ENCODE peak calls at places on chromosomes 5 and 9, in four cellular contexts. One of them, this sample, is unnamed.

GRCh38 chr5:62582198-62582597 is 3.6 kb downstream of the LRRC70 start:
- DNase-seq in NCI-H1105 treated with DMSO at 0.1 percent for 48 hours: no peak
- DNase-seq in activated T-cell treated with anti-CD3 and anti-CD28 coated beads for 48 hours: no peak
- DNase-seq in Peyer's patch: no peak
- DNase-seq in this sample: no peak

GRCh38 chr9:89536618-89537017 is 38.7 kb upstream of the SEMA4D start:
- DNase-seq in NCI-H1105 treated with DMSO at 0.1 percent for 48 hours: no peak
- DNase-seq in activated T-cell treated with anti-CD3 and anti-CD28 coated beads for 48 hours: no peak
- DNase-seq in Peyer's patch: no peak
- DNase-seq in this sample: no peak

GRCh38 chr5:81826128-81826527 is 75.2 kb upstream of the SSBP2 start:
- DNase-seq in NCI-H1105 treated with DMSO at 0.1 percent for 48 hours: no peak
- DNase-seq in activated T-cell treated with anti-CD3 and anti-CD28 coated beads for 48 hours: no peak
- DNase-seq in Peyer's patch: no peak
- DNase-seq in this sample: no peak

GRCh38 chr5:535781-536698 is 11.8 kb upstream of the SLC9A3 start:
- DNase-seq in NCI-H1105 treated with DMSO at 0.1 percent for 48 hours: no peak
- DNase-seq in activated T-cell treated with anti-CD3 and anti-CD28 coated beads for 48 hours: no peak
- DNase-seq in Peyer's patch: no peak
- DNase-seq in this sample: no peak

GRCh38 chr9:27368317-27368985 is 71.5 kb upstream of the EQTN start:
- DNase-seq in NCI-H1105 treated with DMSO at 0.1 percent for 48 hours: no peak
- DNase-seq in activated T-cell treated with anti-CD3 and anti-CD28 coated beads for 48 hours: no peak
- DNase-seq in Peyer's patch: no peak
- DNase-seq in this sample: no peak

GRCh38 chr9:84076359-84076758 is 95.8 kb downstream of the RMI1 start:
- DNase-seq in NCI-H1105 treated with DMSO at 0.1 percent for 48 hours: no peak
- DNase-seq in activated T-cell treated with anti-CD3 and anti-CD28 coated beads for 48 hours: no peak
- DNase-seq in Peyer's patch: peak; percentile 49
- DNase-seq in this sample: no peak

GRCh38 chr9:116193636-116194035 is 40.0 kb downstream of the PAPPA start:
- DNase-seq in NCI-H1105 treated with DMSO at 0.1 percent for 48 hours: no peak
- DNase-seq in activated T-cell treated with anti-CD3 and anti-CD28 coated beads for 48 hours: no peak
- DNase-seq in Peyer's patch: no peak
- DNase-seq in this sample: no peak

GRCh38 chr9:79215819-79216218 is 355.9 kb upstream of the TLE4 start:
- DNase-seq in NCI-H1105 treated with DMSO at 0.1 percent for 48 hours: no peak
- DNase-seq in activated T-cell treated with anti-CD3 and anti-CD28 coated beads for 48 hours: no peak
- DNase-seq in Peyer's patch: no peak
- DNase-seq in this sample: no peak

GRCh38 chr5:96868603-96869371 is 7.5 kb upstream of the ERAP2 start:
- DNase-seq in NCI-H1105 treated with DMSO at 0.1 percent for 48 hours: peak; percentile 38
- DNase-seq in activated T-cell treated with anti-CD3 and anti-CD28 coated beads for 48 hours: no peak
- DNase-seq in Peyer's patch: no peak
- DNase-seq in this sample: peak; percentile 83

GRCh38 chr5:657570-657969 is 35.6 kb downstream of the TPPP start:
- DNase-seq in NCI-H1105 treated with DMSO at 0.1 percent for 48 hours: no peak
- DNase-seq in activated T-cell treated with anti-CD3 and anti-CD28 coated beads for 48 hours: no peak
- DNase-seq in Peyer's patch: no peak
- DNase-seq in this sample: peak; percentile 92

GRCh38 chr9:34431661-34432060 is 26.7 kb downstream of the FAM219A start:
- DNase-seq in NCI-H1105 treated with DMSO at 0.1 percent for 48 hours: no peak
- DNase-seq in activated T-cell treated with anti-CD3 and anti-CD28 coated beads for 48 hours: no peak
- DNase-seq in Peyer's patch: no peak
- DNase-seq in this sample: no peak

GRCh38 chr9:78235296-78235770 is 542 bp upstream of the CEP78 start:
- DNase-seq in NCI-H1105 treated with DMSO at 0.1 percent for 48 hours: no peak
- DNase-seq in activated T-cell treated with anti-CD3 and anti-CD28 coated beads for 48 hours: no peak
- DNase-seq in Peyer's patch: no peak
- DNase-seq in this sample: no peak

GRCh38 chr5:56346717-56347116 is 113.6 kb upstream of the ANKRD55 start:
- DNase-seq in NCI-H1105 treated with DMSO at 0.1 percent for 48 hours: no peak
- DNase-seq in activated T-cell treated with anti-CD3 and anti-CD28 coated beads for 48 hours: no peak
- DNase-seq in Peyer's patch: no peak
- DNase-seq in this sample: no peak

GRCh38 chr5:139764250-139764791 is 31.3 kb upstream of the PSD2 start:
- DNase-seq in NCI-H1105 treated with DMSO at 0.1 percent for 48 hours: peak; percentile 39
- DNase-seq in activated T-cell treated with anti-CD3 and anti-CD28 coated beads for 48 hours: no peak
- DNase-seq in Peyer's patch: no peak
- DNase-seq in this sample: no peak